ENCODE peak calls at places on chromosomes 6 and 20, in four cellular contexts. One of them, this sample, is unnamed.

GRCh38 chr20:51512645-51513044 is 29.9 kb downstream of the NFATC2 start:
- DNase-seq in ACHN: no peak
- DNase-seq in NCI-H1105 treated with DMSO at 0.1 percent for 48 hours: no peak
- DNase-seq in GM12891: no peak
- DNase-seq in this sample: no peak

GRCh38 chr20:17533396-17533795 is 2.2 kb upstream of the BFSP1 start:
- DNase-seq in ACHN: peak; percentile 35
- DNase-seq in GM12891: no peak
- DNase-seq in NCI-H1105 treated with DMSO at 0.1 percent for 48 hours: peak; percentile 33
- DNase-seq in this sample: peak; percentile 45

GRCh38 chr20:62818592-62819493 is 2.0 kb downstream of the COL9A3 start:
- DNase-seq in GM12891: no peak
- DNase-seq in NCI-H1105 treated with DMSO at 0.1 percent for 48 hours: no peak
- DNase-seq in ACHN: no peak
- DNase-seq in this sample: no peak

GRCh38 chr6:159086033-159086618 is 41.3 kb upstream of the TAGAP start:
- DNase-seq in GM12891: no peak
- DNase-seq in ACHN: no peak
- DNase-seq in NCI-H1105 treated with DMSO at 0.1 percent for 48 hours: no peak
- DNase-seq in this sample: no peak

GRCh38 chr6:77015350-77015749 is 447.9 kb downstream of the HTR1B start:
- DNase-seq in GM12891: no peak
- DNase-seq in NCI-H1105 treated with DMSO at 0.1 percent for 48 hours: no peak
- DNase-seq in ACHN: peak; percentile 38
- DNase-seq in this sample: no peak

GRCh38 chr20:3121271-3121911 is 36.9 kb upstream of the AVP start:
- DNase-seq in ACHN: no peak
- DNase-seq in GM12891: no peak
- DNase-seq in NCI-H1105 treated with DMSO at 0.1 percent for 48 hours: no peak
- DNase-seq in this sample: no peak

GRCh38 chr20:59564171-59564570 is 40.2 kb upstream of the PHACTR3 start:
- DNase-seq in ACHN: no peak
- DNase-seq in GM12891: no peak
- DNase-seq in NCI-H1105 treated with DMSO at 0.1 percent for 48 hours: no peak
- DNase-seq in this sample: no peak

GRCh38 chr20:768426-768978 is at the start of gene SLC52A3:
- DNase-seq in GM12891: no peak
- DNase-seq in ACHN: peak; percentile 11
- DNase-seq in NCI-H1105 treated with DMSO at 0.1 percent for 48 hours: peak; percentile 1
- DNase-seq in this sample: no peak

GRCh38 chr6:37741757-37742400 is 44.2 kb upstream of the MDGA1 start:
- DNase-seq in ACHN: peak; percentile 47
- DNase-seq in NCI-H1105 treated with DMSO at 0.1 percent for 48 hours: peak; percentile 56
- DNase-seq in GM12891: no peak
- DNase-seq in this sample: no peak

GRCh38 chr20:416950-417800 is 9.1 kb downstream of the RBCK1 start:
- DNase-seq in ACHN: no peak
- DNase-seq in GM12891: no peak
- DNase-seq in NCI-H1105 treated with DMSO at 0.1 percent for 48 hours: no peak
- DNase-seq in this sample: no peak